ENCODE peak calls at places on chromosome 22, in ten cellular contexts. F is choroid plexus epithelial cell; I is astrocyte of the spinal cord; U is AG04449; S is cardiac fibroblast; M is prostate gland; O is AG09309; D is CD8-positive, alpha-beta T cell; B is Calu3; N is neural crest cell. H is an unnamed sample.

GRCh38 chr22:20996031-20996410 is 5.9 kb downstream of the THAP7 start:
- DNase-seq in F (no peak), I (no peak), U (no peak), S (no peak), M (no peak), O (no peak), D (no peak), B (no peak), N (no peak), H (no peak)

GRCh38 chr22:19523240-19524169 is 705 bp downstream of the CLDN5 start:
- DNase-seq in F (peak), I (peak), U (no peak), S (peak), M (no peak), O (no peak), D (no peak), B (no peak), N (no peak), H (no peak)

GRCh38 chr22:29457730-29458129 is 19.3 kb downstream of the RFPL1 start:
- DNase-seq in F (peak), I (peak), U (no peak), S (peak), M (no peak), O (no peak), D (no peak), B (peak), N (peak), H (no peak)

GRCh38 chr22:40721266-40721665 is 42.0 kb downstream of the MCHR1 start:
- DNase-seq in F (peak), I (peak), U (no peak), S (no peak), M (no peak), O (no peak), D (no peak), B (no peak), N (peak), H (no peak)

GRCh38 chr22:31230871-31231621 is 18.9 kb downstream of the LIMK2 start:
- DNase-seq in F (peak), I (peak), U (no peak), S (peak), M (peak), O (peak), D (peak), B (peak), N (no peak), H (no peak)

GRCh38 chr22:36368359-36368983 is 19.3 kb downstream of the MYH9 start:
- DNase-seq in F (peak), I (peak), U (no peak), S (peak), M (no peak), O (no peak), D (peak), B (peak), N (no peak), H (peak)

GRCh38 chr22:33300165-33300564 is 242.0 kb upstream of the SYN3 start:
- DNase-seq in F (no peak), I (no peak), U (no peak), S (no peak), M (no peak), O (no peak), D (no peak), B (no peak), N (no peak), H (no peak)

GRCh38 chr22:48709453-48709852 is 1118.2 kb downstream of the BRD1 start:
- DNase-seq in F (no peak), I (no peak), U (no peak), S (no peak), M (no peak), O (no peak), D (no peak), B (no peak), N (no peak), H (no peak)

GRCh38 chr22:41092847-41093371 is 517 bp downstream of the EP300 start:
- DNase-seq in F (peak), I (peak), U (no peak), S (peak), M (peak), O (no peak), D (no peak), B (peak), N (no peak), H (no peak)

GRCh38 chr22:36435516-36436415 is 45.7 kb downstream of the TXN2 start:
- DNase-seq in F (peak), I (no peak), U (no peak), S (no peak), M (peak), O (no peak), D (peak), B (peak), N (no peak), H (no peak)

GRCh38 chr22:41320416-41321240 is 19.3 kb downstream of the ZC3H7B start:
- DNase-seq in F (no peak), I (no peak), U (no peak), S (no peak), M (no peak), O (no peak), D (no peak), B (no peak), N (no peak), H (no peak)

GRCh38 chr22:44914026-44914721 is 95.6 kb downstream of the PHF21B start:
- DNase-seq in F (no peak), I (no peak), U (no peak), S (no peak), M (no peak), O (no peak), D (no peak), B (no peak), N (no peak), H (no peak)

GRCh38 chr22:28441720-28442263 is 237.8 kb downstream of the TTC28 start:
- DNase-seq in F (peak), I (peak), U (no peak), S (peak), M (peak), O (no peak), D (no peak), B (no peak), N (no peak), H (no peak)

GRCh38 chr22:28899199-28899853 is 16.0 kb downstream of the ZNRF3 start:
- DNase-seq in F (no peak), I (no peak), U (no peak), S (no peak), M (no peak), O (no peak), D (peak), B (no peak), N (no peak), H (no peak)

GRCh38 chr22:17569971-17570511 is 6.7 kb downstream of the SLC25A18 start:
- DNase-seq in F (peak), I (peak), U (no peak), S (peak), M (no peak), O (no peak), D (no peak), B (no peak), N (no peak), H (no peak)

GRCh38 chr22:38973289-38974169 is 8.6 kb upstream of the APOBEC3B start:
- DNase-seq in F (no peak), I (peak), U (no peak), S (peak), M (peak), O (no peak), D (peak), B (peak), N (peak), H (no peak)
- TF ChIP-seq CTCF in F (no peak), I (peak), U (peak), S (peak), M (no peak), O (peak), D (peak), B (peak), N (peak), H (peak)

GRCh38 chr22:24008022-24008283 is 2.7 kb upstream of the GSTT4 start:
- DNase-seq in F (no peak), I (no peak), U (no peak), S (no peak), M (no peak), O (no peak), D (no peak), B (no peak), N (no peak), H (no peak)

GRCh38 chr22:24010018-24010391 is 1.1 kb upstream of the CABIN1 start:
- DNase-seq in F (no peak), I (no peak), U (no peak), S (no peak), M (no peak), O (no peak), D (no peak), B (no peak), N (no peak), H (no peak)

GRCh38 chr22:24007253-24008021 is 2.2 kb upstream of the GSTT4 start:
- DNase-seq in F (no peak), I (no peak), U (no peak), S (no peak), M (no peak), O (no peak), D (no peak), B (no peak), N (no peak), H (no peak)

GRCh38 chr22:24008381-24009226 is 2.5 kb upstream of the CABIN1 start:
- DNase-seq in F (no peak), I (no peak), U (no peak), S (no peak), M (no peak), O (no peak), D (no peak), B (no peak), N (no peak), H (no peak)

DNA sequence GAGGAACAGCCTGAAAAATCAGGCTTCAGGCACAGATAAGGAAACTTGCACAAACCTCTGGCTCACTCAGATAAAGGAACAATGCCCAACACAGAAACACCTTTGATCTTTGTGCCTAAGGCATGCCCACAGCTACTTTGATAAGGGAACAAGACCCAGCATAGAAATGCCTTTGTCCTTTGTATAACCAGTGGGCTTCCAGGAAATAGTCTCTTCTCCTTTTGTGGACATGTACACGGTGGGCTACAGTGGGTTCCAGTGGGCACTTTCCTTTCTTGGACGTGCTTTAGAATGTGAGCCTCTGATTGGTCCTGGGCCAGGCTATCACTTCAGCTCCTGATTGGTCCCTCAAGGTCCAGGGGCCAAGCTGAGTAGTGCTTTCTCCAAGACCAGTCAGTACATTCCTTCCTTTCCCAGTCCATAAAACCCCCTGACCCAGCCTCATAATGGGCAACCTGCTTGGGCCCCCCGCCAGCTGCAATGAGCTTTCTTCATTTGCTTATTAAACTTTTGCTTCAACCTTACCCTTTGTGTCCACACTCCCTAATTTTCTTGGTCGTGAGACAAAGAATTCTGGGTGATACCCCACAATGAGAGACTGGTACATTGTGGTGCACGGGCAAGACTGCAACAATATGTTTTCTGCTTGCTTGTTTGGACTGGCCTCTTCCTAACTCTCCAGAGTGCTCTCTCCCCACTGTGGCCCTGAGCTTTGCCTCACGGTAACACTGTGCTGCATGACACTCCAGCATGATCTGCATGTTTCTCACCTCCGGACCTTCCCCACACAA is 1.7 kb upstream of the CABIN1 start:
- DNase-seq in F (no peak), I (no peak), U (no peak), S (no peak), M (no peak), O (no peak), D (no peak), B (no peak), N (no peak), H (no peak)
- TF ChIP-seq CTCF in F (no peak), I (no peak), U (no peak), S (no peak), M (no peak), O (no peak), D (no peak), B (no peak), N (no peak), H (no peak)

DNA sequence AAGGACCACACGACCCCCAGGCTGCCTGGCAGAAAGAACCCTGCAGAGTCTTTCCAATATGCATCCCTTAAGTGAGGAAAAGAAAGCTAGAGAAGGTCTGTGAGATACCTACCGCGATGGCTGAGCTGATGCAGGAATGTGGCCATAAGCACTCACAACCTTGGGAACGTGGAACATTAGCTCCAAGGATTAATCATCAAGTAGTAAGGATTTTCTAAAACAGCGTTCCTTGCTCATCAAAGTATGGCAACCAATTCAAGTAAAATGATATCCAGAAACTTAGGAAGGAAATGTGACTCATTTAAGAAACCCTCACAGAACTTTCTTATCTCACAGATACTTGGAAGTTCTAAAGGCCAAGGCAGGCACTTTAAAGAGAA is 12.8 kb downstream of the PACSIN2 start:
- DNase-seq in F (peak), I (peak), U (peak), S (peak), M (no peak), O (no peak), D (no peak), B (no peak), N (no peak), H (no peak)
- TF ChIP-seq CTCF in F (no peak), I (no peak), U (no peak), S (no peak), M (no peak), O (no peak), D (no peak), B (no peak), N (no peak), H (no peak)

DNA sequence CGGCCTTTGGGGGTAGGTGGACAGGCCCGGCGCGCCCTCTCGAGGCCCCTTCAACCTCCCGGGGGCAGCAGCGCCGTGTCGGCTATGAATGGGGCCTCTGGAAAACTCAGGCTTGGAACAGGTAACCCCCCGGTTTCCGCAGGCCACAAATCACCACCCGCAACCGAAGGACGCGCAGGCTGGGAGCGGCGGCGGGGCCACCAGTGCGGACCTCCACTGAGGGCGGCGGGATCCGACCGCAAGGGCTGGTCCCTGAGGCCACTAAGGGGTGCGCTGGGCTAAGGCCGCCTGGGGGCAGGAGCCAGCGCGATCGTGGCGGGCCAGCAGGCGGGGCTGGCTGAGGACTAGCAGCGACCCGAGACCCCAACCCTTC is 695 bp upstream of the ATF4 start:
- DNase-seq in F (no peak), I (no peak), U (no peak), S (peak), M (peak), O (no peak), D (no peak), B (peak), N (no peak), H (no peak)
- TF ChIP-seq CTCF in F (peak), I (peak), U (peak), S (peak), M (no peak), O (peak), D (no peak), B (no peak), N (peak), H (peak)

DNA sequence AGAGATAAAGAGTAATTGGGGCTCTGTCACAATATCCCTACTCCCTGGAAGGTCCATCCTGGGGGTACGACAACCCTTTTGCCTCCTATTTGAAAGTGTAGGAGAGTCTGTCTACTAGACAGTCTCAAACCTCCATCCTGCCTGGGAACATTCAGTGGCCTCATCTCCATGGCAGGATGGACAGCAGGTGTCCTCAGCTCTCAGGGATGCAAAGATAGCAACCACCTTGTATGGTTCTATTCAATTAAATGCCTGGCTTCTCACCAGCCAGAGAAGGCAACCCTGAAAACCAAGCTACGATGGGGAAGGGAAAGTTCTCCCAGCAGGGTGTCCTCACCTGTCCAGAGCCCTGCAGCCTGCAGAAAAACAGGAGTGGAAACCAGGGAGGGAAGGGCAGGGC is 164.9 kb downstream of the MIAT start:
- DNase-seq in F (no peak), I (no peak), U (no peak), S (no peak), M (no peak), O (no peak), D (no peak), B (no peak), N (no peak), H (no peak)
- TF ChIP-seq CTCF in F (peak), I (no peak), U (no peak), S (no peak), M (no peak), O (no peak), D (no peak), B (no peak), N (no peak), H (no peak)

GRCh38 chr22:23180301-23180892 is at the start of gene BCR:
- DNase-seq in F (peak), I (peak), U (no peak), S (peak), M (peak), O (peak), D (peak), B (peak), N (peak), H (no peak)
- TF ChIP-seq CTCF in F (no peak), I (no peak), U (no peak), S (no peak), M (no peak), O (peak), D (no peak), B (peak), N (no peak), H (no peak)

DNA sequence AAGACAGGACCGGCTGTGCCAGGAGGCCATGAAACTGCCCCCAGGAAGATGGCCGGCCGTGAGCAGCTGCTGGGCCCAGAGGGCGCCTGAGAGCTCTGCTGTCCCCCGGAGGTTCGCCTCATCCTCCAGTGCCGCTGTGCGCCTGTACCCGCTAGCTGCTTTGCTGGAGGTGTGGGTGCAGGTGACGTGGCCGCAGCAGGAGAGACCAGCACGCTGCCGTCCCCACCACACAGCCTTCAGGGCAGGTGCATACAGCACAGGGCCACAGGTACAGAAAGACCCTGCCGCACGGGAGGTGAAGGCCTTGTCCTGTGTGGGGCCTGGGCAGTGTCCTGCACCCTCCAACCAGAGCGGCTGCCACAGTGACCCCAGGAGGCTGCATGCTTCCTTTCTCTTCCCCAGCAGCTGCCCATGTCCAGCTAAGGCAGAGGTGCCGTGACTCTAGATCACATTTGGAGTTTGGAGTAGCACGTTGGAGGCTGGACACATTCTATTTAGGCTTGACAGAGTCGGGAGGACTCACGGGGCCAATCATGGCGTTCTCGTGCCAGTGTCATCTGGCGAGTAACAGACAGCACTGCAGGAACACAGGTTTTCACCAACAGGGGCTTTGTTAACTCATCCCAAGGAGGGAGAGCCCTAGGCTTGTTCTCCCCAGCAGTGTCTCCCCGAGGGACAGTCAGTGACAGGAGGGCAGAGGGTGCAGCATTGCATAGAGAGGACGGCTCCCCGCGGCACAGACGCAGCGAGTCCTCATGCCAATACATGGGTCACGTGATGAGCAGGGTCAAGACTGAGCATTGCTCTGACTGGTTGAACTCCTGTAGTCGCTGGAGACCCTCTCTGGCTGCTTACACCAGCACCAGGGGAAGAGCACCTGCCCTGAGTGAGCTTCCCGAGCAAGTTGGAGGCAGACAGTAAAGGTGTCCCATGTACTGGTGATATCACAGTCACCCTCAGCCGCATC is 18.7 kb upstream of the PANX2 start:
- DNase-seq in F (no peak), I (no peak), U (no peak), S (no peak), M (no peak), O (no peak), D (no peak), B (no peak), N (no peak), H (no peak)
- TF ChIP-seq CTCF in F (no peak), I (no peak), U (no peak), S (no peak), M (no peak), O (no peak), D (no peak), B (no peak), N (no peak), H (no peak)

DNA sequence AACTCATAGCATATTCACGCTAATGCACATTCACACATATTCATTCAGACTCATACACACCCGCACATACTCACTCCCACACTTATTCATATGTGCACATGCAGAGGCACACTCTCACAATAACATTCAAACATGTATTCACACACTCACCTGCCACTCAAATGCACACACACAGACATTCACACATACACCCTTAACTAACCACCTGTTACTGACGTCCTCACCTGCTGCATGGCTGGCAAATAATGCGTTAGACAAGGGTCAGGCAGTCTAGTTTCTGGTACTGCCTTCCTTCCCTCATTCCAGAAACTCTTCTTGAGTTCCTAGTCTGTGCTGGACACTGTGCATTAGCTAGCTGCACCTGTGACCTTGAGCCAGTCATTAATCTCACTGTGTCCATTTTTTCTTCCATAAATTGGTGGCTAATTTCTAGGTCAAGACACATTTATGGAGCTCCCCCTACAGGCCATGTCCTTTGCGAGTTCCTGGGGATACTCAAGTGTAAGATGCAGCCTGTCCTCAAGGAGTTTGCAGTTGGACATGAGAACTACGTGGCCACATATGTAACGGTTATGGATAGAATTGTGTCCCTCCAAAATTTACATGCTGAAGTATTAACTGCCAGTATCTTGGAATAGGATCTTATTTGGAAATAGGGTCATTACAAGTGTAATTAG is 34.5 kb upstream of the SEZ6L start:
- DNase-seq in F (no peak), I (no peak), U (no peak), S (no peak), M (no peak), O (no peak), D (no peak), B (no peak), N (no peak), H (no peak)
- TF ChIP-seq CTCF in F (no peak), I (peak), U (no peak), S (no peak), M (no peak), O (no peak), D (no peak), B (no peak), N (peak), H (no peak)